ENCODE peak calls at places on chromosomes 16 and 17, in six cellular contexts. P is HT-29; I is stimulated activated CD8-positive, alpha-beta memory T cell treated with anti-CD3 and anti-CD28 coated beads, Interleukin-7, amount 100 ng/mL, for 24 hours; U is HEK293T; K is T1000; D is head of caudate nucleus. Q is an unnamed sample.

GRCh38 chr16:71499775-71500364 is 10.7 kb upstream of the ZNF19 start:
- DNase-seq in P (peak), I (no peak), U (peak), K (no peak), D (peak), Q (peak)

GRCh38 chr17:78154903-78155811 is 9.0 kb downstream of the C17orf99 start:
- DNase-seq in P (no peak), I (no peak), U (no peak), K (no peak), D (no peak), Q (no peak)

GRCh38 chr17:8581002-8581658 is 49.4 kb downstream of the MYH10 start:
- DNase-seq in P (no peak), I (no peak), U (no peak), K (no peak), D (no peak), Q (no peak)

GRCh38 chr16:15792563-15792971 is 64.3 kb downstream of the MYH11 start:
- DNase-seq in P (no peak), I (no peak), U (no peak), K (no peak), D (no peak), Q (no peak)

GRCh38 chr16:1131378-1131994 is 21.4 kb upstream of the CACNA1H start:
- DNase-seq in P (no peak), I (no peak), U (no peak), K (no peak), D (no peak), Q (no peak)

GRCh38 chr16:52570495-52571091 is 23.6 kb upstream of the TOX3 start:
- DNase-seq in P (no peak), I (no peak), U (no peak), K (no peak), D (no peak), Q (no peak)

GRCh38 chr16:23079683-23080221 is 69.5 kb downstream of the USP31 start:
- DNase-seq in P (peak), I (no peak), U (no peak), K (no peak), D (no peak), Q (no peak)

GRCh38 chr17:59375858-59376257 is 44.4 kb downstream of the YPEL2 start:
- DNase-seq in P (no peak), I (no peak), U (no peak), K (no peak), D (no peak), Q (no peak)

GRCh38 chr16:11833951-11834695 is 17.2 kb downstream of the RSL1D1 start:
- DNase-seq in P (no peak), I (no peak), U (no peak), K (no peak), D (no peak), Q (no peak)

GRCh38 chr17:71926746-71927398 is 193.9 kb upstream of the SOX9 start:
- DNase-seq in P (no peak), I (no peak), U (no peak), K (no peak), D (no peak), Q (no peak)

GRCh38 chr16:66382966-66383299 is 16.4 kb downstream of the CDH5 start:
- DNase-seq in P (no peak), I (no peak), U (peak), K (peak), D (no peak), Q (no peak)

GRCh38 chr17:74330446-74330845 is 4.4 kb downstream of the KIF19 start:
- DNase-seq in P (no peak), I (no peak), U (no peak), K (no peak), D (peak), Q (no peak)

GRCh38 chr17:19244357-19244756 is 7.2 kb downstream of the EPN2 start:
- DNase-seq in P (no peak), I (no peak), U (no peak), K (no peak), D (no peak), Q (no peak)

GRCh38 chr17:29379084-29379811 is 10.9 kb upstream of the TAOK1 start:
- DNase-seq in P (peak), I (no peak), U (no peak), K (no peak), D (no peak), Q (no peak)

GRCh38 chr17:18862011-18862410 is 4.1 kb downstream of the PRPSAP2 start:
- DNase-seq in P (no peak), I (no peak), U (no peak), K (no peak), D (no peak), Q (no peak)

GRCh38 chr16:21656795-21657768 is 4.7 kb upstream of the IGSF6 start:
- DNase-seq in P (peak), I (no peak), U (peak), K (no peak), D (peak), Q (peak)

GRCh38 chr17:50593321-50593720 is 32.8 kb downstream of the CACNA1G start:
- DNase-seq in P (no peak), I (no peak), U (no peak), K (no peak), D (no peak), Q (peak)

GRCh38 chr16:54430491-54431030 is 144.0 kb upstream of the IRX3 start:
- DNase-seq in P (no peak), I (no peak), U (no peak), K (no peak), D (no peak), Q (no peak)

GRCh38 chr16:84610385-84610784 is 7.5 kb downstream of the COTL1 start:
- DNase-seq in P (no peak), I (no peak), U (no peak), K (no peak), D (no peak), Q (no peak)

Q was measured in neural crest cell.